ENCODE peak calls at places on chromosomes 11 and 22, in six cellular contexts. F is fibroblast of lung, A is thoracic aorta, T is heart left ventricle, W is cardiac muscle cell, B is LNCaP clone FGC. O is an unnamed sample.

GRCh38 chr11:91984033-91984568 is 240.5 kb upstream of the FAT3 start:
- DNase-seq in F (peak; percentile 15), A (no peak), T (no peak), W (no peak), B (no peak), O (no peak)

GRCh38 chr11:65136515-65137096 is 2.3 kb upstream of the SYVN1 start:
- DNase-seq in F (no peak), A (no peak), T (no peak), W (no peak), B (no peak), O (no peak)

GRCh38 chr11:76861490-76861953 is 804 bp downstream of the ACER3 start:
- DNase-seq in F (no peak), A (no peak), T (no peak), W (no peak), B (peak; percentile 21), O (no peak)

GRCh38 chr11:2169001-2169370 is 2.6 kb downstream of the TH start:
- DNase-seq in F (no peak), A (no peak), T (no peak), W (no peak), B (no peak), O (no peak)

GRCh38 chr11:35555238-35555887 is 29.9 kb upstream of the PAMR1 start:
- DNase-seq in F (peak; percentile 76), A (no peak), T (no peak), W (no peak), B (no peak), O (peak; percentile 66)

GRCh38 chr11:125943661-125944349 is 2.0 kb upstream of the VSIG10L2 start:
- DNase-seq in F (no peak), A (no peak), T (no peak), W (no peak), B (no peak), O (no peak)

GRCh38 chr11:86067230-86068137 is 1.4 kb downstream of the PICALM start:
- DNase-seq in F (no peak), A (no peak), T (no peak), W (peak; percentile 12), B (no peak), O (peak; percentile 35)

GRCh38 chr11:75582935-75583709 is 21.1 kb downstream of the SERPINH1 start:
- DNase-seq in F (peak; percentile 70), A (no peak), T (peak; percentile 76), W (peak; percentile 86), B (no peak), O (peak; percentile 59)

GRCh38 chr11:15006139-15006759 is 34.1 kb upstream of the CALCA start:
- DNase-seq in F (peak; percentile 52), A (no peak), T (no peak), W (peak; percentile 13), B (peak; percentile 17), O (peak; percentile 58)

GRCh38 chr22:39960791-39961746 is 872 bp downstream of the TMA7B start:
- DNase-seq in F (peak; percentile 92), A (no peak), T (no peak), W (no peak), B (no peak), O (peak; percentile 92)

GRCh38 chr11:59818572-59818971 is 8.0 kb upstream of the MRPL16 start:
- DNase-seq in F (no peak), A (no peak), T (no peak), W (no peak), B (no peak), O (no peak)

GRCh38 chr11:94107363-94107762 is 21.3 kb upstream of the PANX1 start:
- DNase-seq in F (no peak), A (no peak), T (no peak), W (no peak), B (no peak), O (no peak)

GRCh38 chr22:37060801-37061610 is 9.5 kb downstream of the KCTD17 start:
- DNase-seq in F (no peak), A (no peak), T (peak; percentile 15), W (no peak), B (no peak), O (no peak)

GRCh38 chr22:37057226-37057625 is 5.7 kb downstream of the KCTD17 start:
- DNase-seq in F (no peak), A (no peak), T (peak; percentile 21), W (no peak), B (no peak), O (no peak)

GRCh38 chr22:37059876-37060449 is 8.4 kb downstream of the KCTD17 start:
- DNase-seq in F (no peak), A (no peak), T (no peak), W (no peak), B (no peak), O (no peak)

GRCh38 chr22:37057796-37058510 is 6.4 kb downstream of the KCTD17 start:
- DNase-seq in F (no peak), A (no peak), T (no peak), W (no peak), B (no peak), O (no peak)

GRCh38 chr22:37058917-37059701 is 7.6 kb downstream of the KCTD17 start:
- DNase-seq in F (no peak), A (no peak), T (no peak), W (no peak), B (no peak), O (no peak)
- TF ChIP-seq CTCF in F (no peak), A (no peak), T (no peak), W (no peak), B (no peak), O (no peak)

GRCh38 chr11:78782725-78783124 is 208.1 kb upstream of the NARS2 start:
- DNase-seq in F (no peak), A (no peak), T (no peak), W (no peak), B (no peak), O (no peak)
- H3K4me3 ChIP-seq in F (no peak overlapping the region), A (no peak overlapping the region), T (no peak overlapping the region), W (no peak overlapping the region), B (no peak overlapping the region), O (no peak overlapping the region)

GRCh38 chr11:45288395-45288794 is 2.3 kb upstream of the SYT13 start:
- DNase-seq in F (no peak), A (no peak), T (no peak), W (no peak), B (no peak), O (no peak)
- TF ChIP-seq CTCF in F (no peak), A (no peak), T (no peak), W (no peak), B (no peak), O (no peak)

GRCh38 chr11:28743101-28743550 is 634.9 kb downstream of the METTL15 start:
- DNase-seq in F (no peak), A (no peak), T (no peak), W (no peak), B (no peak), O (peak; percentile 84)

GRCh38 chr11:28735511-28735910 is 627.3 kb downstream of the METTL15 start:
- DNase-seq in F (no peak), A (no peak), T (no peak), W (no peak), B (no peak), O (no peak)

GRCh38 chr11:28736256-28736655 is 628.1 kb downstream of the METTL15 start:
- DNase-seq in F (no peak), A (no peak), T (no peak), W (no peak), B (no peak), O (no peak)

GRCh38 chr11:28739489-28740280 is 631.5 kb downstream of the METTL15 start:
- DNase-seq in F (no peak), A (no peak), T (no peak), W (no peak), B (no peak), O (no peak)

DNA sequence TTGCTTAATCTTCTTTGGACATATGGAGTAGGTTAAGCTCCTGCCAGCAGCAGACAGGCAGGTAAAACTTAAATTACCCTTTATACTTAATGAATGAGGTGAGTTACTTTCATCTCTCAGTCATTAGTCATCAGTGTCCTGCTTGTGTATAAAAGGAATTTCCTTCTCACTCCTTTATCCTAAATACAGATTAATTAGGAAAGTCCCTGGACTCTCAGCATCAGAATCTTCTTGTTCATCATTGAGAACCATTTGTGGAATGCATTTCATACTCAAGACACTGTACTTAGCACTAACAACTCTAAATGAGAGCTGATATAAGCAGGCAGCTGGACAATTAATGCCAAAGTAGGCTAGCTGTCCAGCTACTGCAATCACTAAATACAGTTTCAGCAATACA is 630.4 kb downstream of the METTL15 start:
- DNase-seq in F (no peak), A (no peak), T (no peak), W (no peak), B (no peak), O (no peak)
- H3K4me3 ChIP-seq in F (no peak overlapping the region), A (no peak overlapping the region), T (no peak overlapping the region), W (no peak overlapping the region), B (no peak overlapping the region), O (no peak overlapping the region)

GRCh38 chr22:38260760-38261477 is 11.9 kb downstream of the TMEM184B start:
- DNase-seq in F (peak; percentile 38), A (no peak), T (no peak), W (no peak), B (no peak), O (peak; percentile 66)
- TF ChIP-seq CTCF in F (peak; percentile 26), A (peak; percentile 13), T (peak; percentile 10), W (peak; percentile 21), B (no peak), O (peak; percentile 29)

GRCh38 chr11:6258141-6258540 is 1.5 kb upstream of the CCKBR start:
- DNase-seq in F (no peak), A (no peak), T (no peak), W (no peak), B (no peak), O (no peak)
- H3K4me3 ChIP-seq in F (no peak overlapping the region), A (no peak overlapping the region), T (no peak overlapping the region), W (no peak overlapping the region), B (no peak overlapping the region), O (no peak overlapping the region)

DNA sequence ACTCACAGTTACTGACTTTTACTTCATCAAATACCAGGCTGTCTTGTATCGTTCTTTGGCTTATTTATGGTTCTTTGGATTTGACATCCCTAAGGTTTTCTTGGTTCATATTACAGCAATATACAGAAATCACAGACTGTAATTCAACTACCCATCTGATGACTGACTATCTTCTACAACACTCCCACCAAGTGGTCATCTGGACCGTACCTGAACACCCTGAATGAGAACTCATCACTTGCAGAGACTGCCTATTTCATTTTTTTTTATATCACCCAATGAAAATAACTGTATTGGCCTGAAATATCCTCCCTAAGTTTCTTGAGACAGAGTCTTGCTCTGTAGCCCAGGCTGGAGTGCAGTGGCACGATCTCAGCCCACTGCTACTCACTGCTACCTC is 9.5 kb upstream of the UPB1 start:
- DNase-seq in F (no peak), A (no peak), T (no peak), W (no peak), B (no peak), O (no peak)
- TF ChIP-seq CTCF in F (no peak), A (no peak), T (peak; percentile 63), W (no peak), B (no peak), O (peak; percentile 23)

O was measured in fibroblast of villous mesenchyme.